ENCODE peak calls at places on chromosomes 1 and 21, in seven cellular contexts. One of them, this sample, is unnamed.

GRCh38 chr1:31181515-31182343 is 58.0 kb downstream of the NKAIN1 start:
- DNase-seq in fibroblast of mammary gland: peak; percentile 40
- DNase-seq in WTC11: peak; percentile 87
- DNase-seq in fibroblast of the conjunctiva: peak; percentile 10
- DNase-seq in activated CD4-positive, alpha-beta T cell treated with anti-CD3 and anti-CD28 coated beads, Interleukin-2, amount 50 U/mL, for 24 hours: no peak
- DNase-seq in COLO829: peak; percentile 30
- DNase-seq in bronchial epithelial cell: no peak
- DNase-seq in this sample: peak; percentile 54

GRCh38 chr1:94926365-94926914 is 470 bp downstream of the CNN3 start:
- DNase-seq in fibroblast of mammary gland: peak; percentile 43
- DNase-seq in WTC11: peak; percentile 65
- DNase-seq in fibroblast of the conjunctiva: no peak
- DNase-seq in activated CD4-positive, alpha-beta T cell treated with anti-CD3 and anti-CD28 coated beads, Interleukin-2, amount 50 U/mL, for 24 hours: no peak
- DNase-seq in COLO829: no peak
- DNase-seq in bronchial epithelial cell: no peak
- DNase-seq in this sample: peak; percentile 12

GRCh38 chr21:41133896-41134522 is 34.0 kb upstream of the BACE2 start:
- DNase-seq in fibroblast of mammary gland: peak; percentile 59
- DNase-seq in WTC11: no peak
- DNase-seq in fibroblast of the conjunctiva: peak; percentile 31
- DNase-seq in activated CD4-positive, alpha-beta T cell treated with anti-CD3 and anti-CD28 coated beads, Interleukin-2, amount 50 U/mL, for 24 hours: no peak
- DNase-seq in COLO829: peak; percentile 71
- DNase-seq in bronchial epithelial cell: peak; percentile 47
- DNase-seq in this sample: peak; percentile 68

GRCh38 chr1:22808846-22809501 is 98.3 kb downstream of the EPHB2 start:
- DNase-seq in fibroblast of mammary gland: peak; percentile 94
- DNase-seq in WTC11: no peak
- DNase-seq in fibroblast of the conjunctiva: peak; percentile 61
- DNase-seq in activated CD4-positive, alpha-beta T cell treated with anti-CD3 and anti-CD28 coated beads, Interleukin-2, amount 50 U/mL, for 24 hours: no peak
- DNase-seq in COLO829: no peak
- DNase-seq in bronchial epithelial cell: no peak
- DNase-seq in this sample: no peak

GRCh38 chr1:227726318-227726717 is 8.8 kb downstream of the JMJD4 start:
- DNase-seq in fibroblast of mammary gland: no peak
- DNase-seq in WTC11: no peak
- DNase-seq in fibroblast of the conjunctiva: no peak
- DNase-seq in activated CD4-positive, alpha-beta T cell treated with anti-CD3 and anti-CD28 coated beads, Interleukin-2, amount 50 U/mL, for 24 hours: no peak
- DNase-seq in COLO829: no peak
- DNase-seq in bronchial epithelial cell: no peak
- DNase-seq in this sample: no peak

GRCh38 chr1:117890452-117890851 is 39.0 kb downstream of the GDAP2 start:
- DNase-seq in fibroblast of mammary gland: no peak
- DNase-seq in WTC11: no peak
- DNase-seq in fibroblast of the conjunctiva: no peak
- DNase-seq in activated CD4-positive, alpha-beta T cell treated with anti-CD3 and anti-CD28 coated beads, Interleukin-2, amount 50 U/mL, for 24 hours: no peak
- DNase-seq in COLO829: no peak
- DNase-seq in bronchial epithelial cell: no peak
- DNase-seq in this sample: no peak

GRCh38 chr1:203638914-203639313 is 12.3 kb downstream of the ATP2B4 start:
- DNase-seq in fibroblast of mammary gland: peak; percentile 51
- DNase-seq in WTC11: no peak
- DNase-seq in fibroblast of the conjunctiva: no peak
- DNase-seq in activated CD4-positive, alpha-beta T cell treated with anti-CD3 and anti-CD28 coated beads, Interleukin-2, amount 50 U/mL, for 24 hours: no peak
- DNase-seq in COLO829: peak; percentile 82
- DNase-seq in bronchial epithelial cell: peak; percentile 43
- DNase-seq in this sample: peak; percentile 66

GRCh38 chr1:6975371-6975770 is 190.1 kb downstream of the CAMTA1 start:
- DNase-seq in fibroblast of mammary gland: no peak
- DNase-seq in WTC11: no peak
- DNase-seq in fibroblast of the conjunctiva: no peak
- DNase-seq in activated CD4-positive, alpha-beta T cell treated with anti-CD3 and anti-CD28 coated beads, Interleukin-2, amount 50 U/mL, for 24 hours: no peak
- DNase-seq in COLO829: no peak
- DNase-seq in bronchial epithelial cell: no peak
- DNase-seq in this sample: no peak

This sample was measured in SK-MEL-5.